ENCODE peak calls at places on chromosome 15, in ten cellular contexts. R, C, S, L, N, X, Q, D, U and Y are unnamed samples.
A peak's percentile ranks its signal among the peaks of the same experiment; 100 is the strongest.

GRCh38 chr15:77597804-77598453 is 34.8 kb downstream of the LINGO1 start:
- DNase-seq in R (no peak), C (no peak), S (no peak), L (no peak), N (no peak), X (no peak), Q (no peak), D (no peak), U (no peak), Y (no peak)

GRCh38 chr15:99408236-99409096 is 157.2 kb downstream of the LRRC28 start:
- DNase-seq in R (peak; percentile 70), C (peak; percentile 46), S (peak; percentile 51), L (peak; percentile 45), N (no peak), X (peak; percentile 46), Q (no peak), D (no peak), U (peak; percentile 62), Y (no peak)

GRCh38 chr15:71422530-71423259 is 307.4 kb downstream of the THSD4 start:
- DNase-seq in R (no peak), C (no peak), S (no peak), L (no peak), N (no peak), X (no peak), Q (no peak), D (no peak), U (no peak), Y (no peak)

GRCh38 chr15:98382139-98382538 is 266.2 kb upstream of the IGF1R start:
- DNase-seq in R (no peak), C (no peak), S (no peak), L (no peak), N (no peak), X (no peak), Q (peak; percentile 14), D (no peak), U (no peak), Y (no peak)

GRCh38 chr15:90419738-90420487 is 31.9 kb downstream of the IQGAP1 start:
- DNase-seq in R (peak; percentile 86), C (peak; percentile 59), S (no peak), L (no peak), N (no peak), X (no peak), Q (no peak), D (no peak), U (peak; percentile 66), Y (no peak)

GRCh38 chr15:66716668-66717025 is 14.6 kb downstream of the SMAD6 start:
- DNase-seq in R (no peak), C (no peak), S (no peak), L (no peak), N (no peak), X (no peak), Q (no peak), D (no peak), U (no peak), Y (no peak)

GRCh38 chr15:41882689-41883483 is 11.0 kb downstream of the SPTBN5 start:
- DNase-seq in R (no peak), C (no peak), S (no peak), L (no peak), N (no peak), X (no peak), Q (no peak), D (no peak), U (no peak), Y (no peak)

GRCh38 chr15:55917881-55918296 is 75.5 kb downstream of the NEDD4 start:
- DNase-seq in R (peak; percentile 93), C (peak; percentile 89), S (no peak), L (no peak), N (no peak), X (no peak), Q (no peak), D (no peak), U (peak; percentile 70), Y (peak; percentile 83)

GRCh38 chr15:34993877-34994276 is 5.8 kb upstream of the ZNF770 start:
- DNase-seq in R (no peak), C (no peak), S (no peak), L (no peak), N (no peak), X (no peak), Q (no peak), D (no peak), U (no peak), Y (no peak)

GRCh38 chr15:66163553-66163952 is 90.0 kb downstream of the MEGF11 start:
- DNase-seq in R (no peak), C (no peak), S (no peak), L (no peak), N (no peak), X (no peak), Q (no peak), D (no peak), U (no peak), Y (no peak)

GRCh38 chr15:81729340-81729739 is 316.5 kb downstream of the MEX3B start:
- DNase-seq in R (no peak), C (no peak), S (no peak), L (no peak), N (no peak), X (no peak), Q (no peak), D (no peak), U (no peak), Y (no peak)

GRCh38 chr15:67915374-67916050 is 75.7 kb upstream of the RNU6-1 start:
- DNase-seq in R (no peak), C (no peak), S (peak; percentile 38), L (peak; percentile 56), N (peak; percentile 88), X (peak; percentile 27), Q (no peak), D (no peak), U (no peak), Y (peak; percentile 92)

GRCh38 chr15:83413054-83413719 is 34.0 kb upstream of the SH3GL3 start:
- DNase-seq in R (no peak), C (no peak), S (no peak), L (no peak), N (no peak), X (no peak), Q (no peak), D (no peak), U (no peak), Y (no peak)

DNA sequence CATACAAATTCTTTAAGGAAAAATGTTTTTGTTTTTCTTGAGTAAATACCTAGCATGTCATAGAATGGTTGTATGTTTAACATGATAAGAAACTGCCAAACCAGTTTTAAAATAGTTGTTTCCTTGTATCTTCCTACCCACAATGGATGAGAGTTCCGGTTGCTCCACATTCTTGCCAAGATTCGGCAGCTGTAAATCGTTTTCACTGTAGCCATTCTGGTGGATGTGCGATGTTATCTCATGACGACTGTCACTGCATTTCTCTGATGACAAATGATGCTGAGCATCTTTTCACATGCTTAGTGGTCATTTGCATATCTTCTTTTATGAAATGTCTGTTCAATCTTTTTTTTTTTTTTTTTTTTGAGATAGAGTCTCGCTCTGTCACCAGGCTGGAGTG is 36.6 kb upstream of the SH3GL3 start:
- DNase-seq in R (no peak), C (no peak), S (no peak), L (no peak), N (no peak), X (no peak), Q (no peak), D (no peak), U (no peak), Y (peak; percentile 89)
- TF ChIP-seq CTCF in R (no peak), C (no peak), S (no peak), L (no peak), N (no peak), X (no peak), Q (no peak), D (no peak), U (no peak), Y (no peak)

GRCh38 chr15:43125095-43125661 is 8.2 kb upstream of the TMEM62 start:
- DNase-seq in R (no peak), C (no peak), S (no peak), L (no peak), N (no peak), X (no peak), Q (no peak), D (no peak), U (no peak), Y (no peak)
- TF ChIP-seq CTCF in R (no peak), C (no peak), S (no peak), L (no peak), N (no peak), X (no peak), Q (no peak), D (no peak), U (no peak), Y (no peak)

GRCh38 chr15:58933311-58934113 is at the start of gene SLTM:
- DNase-seq in R (peak; percentile 95), C (peak; percentile 85), S (peak; percentile 91), L (peak; percentile 95), N (peak; percentile 95), X (peak; percentile 90), Q (peak; percentile 98), D (peak; percentile 83), U (peak; percentile 86), Y (peak; percentile 80)
- TF ChIP-seq CTCF in R (peak; percentile 66), C (peak; percentile 34), S (no peak), L (peak; percentile 48), N (peak; percentile 36), X (peak; percentile 41), Q (peak; percentile 36), D (peak; percentile 53), U (peak; percentile 44), Y (peak; percentile 16)

GRCh38 chr15:74328331-74329056 is 39.0 kb downstream of the CYP11A1 start:
- DNase-seq in R (no peak), C (no peak), S (no peak), L (no peak), N (no peak), X (no peak), Q (no peak), D (no peak), U (no peak), Y (no peak)

GRCh38 chr15:74332611-74333010 is 34.8 kb downstream of the CYP11A1 start:
- DNase-seq in R (no peak), C (no peak), S (no peak), L (no peak), N (no peak), X (no peak), Q (no peak), D (no peak), U (no peak), Y (no peak)

GRCh38 chr15:74333093-74333492 is 34.4 kb downstream of the CYP11A1 start:
- DNase-seq in R (no peak), C (no peak), S (no peak), L (no peak), N (no peak), X (no peak), Q (no peak), D (no peak), U (no peak), Y (no peak)

GRCh38 chr15:74332011-74332410 is 35.4 kb downstream of the CYP11A1 start:
- DNase-seq in R (no peak), C (no peak), S (no peak), L (no peak), N (no peak), X (no peak), Q (no peak), D (no peak), U (no peak), Y (no peak)

DNA sequence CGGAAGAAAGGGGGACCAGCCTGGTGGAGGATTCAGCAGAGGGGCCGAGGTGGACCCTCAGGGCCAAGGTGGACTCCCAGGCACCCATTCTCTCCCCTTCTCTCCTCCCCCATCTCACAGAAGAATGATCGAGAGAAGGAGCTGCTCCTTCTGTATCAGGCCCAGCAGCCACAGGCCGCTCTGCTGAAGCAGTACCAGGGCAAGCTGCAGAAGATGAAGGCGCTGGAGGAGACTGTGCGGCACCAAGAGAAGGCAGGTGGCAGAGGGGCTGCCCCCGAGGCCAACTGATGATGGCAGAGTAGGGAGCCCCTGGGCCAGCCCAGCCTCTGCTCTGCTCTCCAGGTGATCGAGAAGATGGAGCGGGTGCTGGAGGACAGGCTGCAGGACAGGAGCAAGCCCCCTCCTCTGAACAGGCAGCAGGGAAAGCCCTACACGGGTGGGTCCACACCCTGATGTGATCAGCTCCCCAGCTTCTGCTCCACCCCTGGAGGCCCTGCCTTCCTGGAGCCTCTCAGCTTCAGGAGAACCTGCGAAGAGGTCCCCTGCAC is 36.5 kb downstream of the CYP11A1 start:
- DNase-seq in R (no peak), C (no peak), S (no peak), L (no peak), N (no peak), X (no peak), Q (no peak), D (no peak), U (no peak), Y (no peak)
- TF ChIP-seq CTCF in R (no peak), C (no peak), S (no peak), L (no peak), N (no peak), X (no peak), Q (no peak), D (no peak), U (no peak), Y (no peak)